ENCODE peak calls at places on chromosomes 1 and 21, in five cellular contexts. P is PC-3; W is GM12865; V is activated naive CD4-positive, alpha-beta T cell treated with Interleukin-2 at 50 U/mL for 16 hours; O is GOT3. L is an unnamed sample.

GRCh38 chr1:67336783-67337182 is 29.1 kb downstream of the IL12RB2 start:
- DNase-seq in P (no peak), W (no peak), V (peak; percentile 27), O (no peak), L (no peak)

GRCh38 chr1:169363046-169363756 is 4.4 kb downstream of the NME7 start:
- DNase-seq in P (peak; percentile 96), W (peak; percentile 52), V (peak; percentile 47), O (no peak), L (peak; percentile 90)

GRCh38 chr21:41878831-41879189 is 334 bp downstream of the PRDM15 start:
- DNase-seq in P (peak; percentile 77), W (peak; percentile 91), V (peak; percentile 82), O (no peak), L (peak; percentile 80)

GRCh38 chr1:15684468-15685283 is 556 bp downstream of the PLEKHM2 start:
- DNase-seq in P (no peak), W (peak; percentile 48), V (peak; percentile 40), O (no peak), L (peak; percentile 34)

GRCh38 chr1:204621391-204621790 is 64.1 kb downstream of the LRRN2 start:
- DNase-seq in P (peak; percentile 99), W (no peak), V (no peak), O (no peak), L (peak; percentile 55)

GRCh38 chr1:177185209-177185608 is 14.5 kb downstream of the BRINP2 start:
- DNase-seq in P (peak; percentile 52), W (no peak), V (no peak), O (no peak), L (peak; percentile 17)

GRCh38 chr1:205971082-205971481 is 27.8 kb upstream of the SLC26A9 start:
- DNase-seq in P (no peak), W (no peak), V (no peak), O (no peak), L (peak; percentile 19)

GRCh38 chr1:52145137-52145536 is 3.2 kb downstream of the ZFYVE9 start:
- DNase-seq in P (no peak), W (no peak), V (no peak), O (no peak), L (peak; percentile 29)

GRCh38 chr1:234214911-234215892 is 158.1 kb upstream of the COA6 start:
- DNase-seq in P (no peak), W (no peak), V (no peak), O (no peak), L (peak; percentile 42)

GRCh38 chr1:12078938-12079861 is 16.1 kb downstream of the TNFRSF8 start:
- DNase-seq in P (peak; percentile 59), W (peak; percentile 90), V (peak; percentile 59), O (no peak), L (peak; percentile 39)

GRCh38 chr1:27536004-27536757 is 46.2 kb upstream of the WASF2 start:
- DNase-seq in P (no peak), W (no peak), V (no peak), O (no peak), L (no peak)

GRCh38 chr1:65207317-65207716 is 59.3 kb downstream of the AK4 start:
- DNase-seq in P (no peak), W (peak; percentile 56), V (no peak), O (no peak), L (peak; percentile 21)

GRCh38 chr1:55702064-55702463 is 486.9 kb upstream of the USP24 start:
- DNase-seq in P (peak; percentile 54), W (peak; percentile 29), V (no peak), O (no peak), L (peak; percentile 40)

GRCh38 chr1:37999434-38000232 is 5.7 kb downstream of the FHL3 start:
- DNase-seq in P (peak; percentile 34), W (no peak), V (no peak), O (no peak), L (peak; percentile 83)

GRCh38 chr1:226404063-226404903 is 3.6 kb downstream of the PARP1 start:
- DNase-seq in P (peak; percentile 18), W (no peak), V (no peak), O (no peak), L (peak; percentile 25)

GRCh38 chr1:247301176-247301540 is 30.5 kb downstream of the ZNF496 start:
- DNase-seq in P (no peak), W (no peak), V (no peak), O (no peak), L (no peak)

GRCh38 chr1:1318131-1318652 is 6.3 kb downstream of the INTS11 start:
- DNase-seq in P (peak; percentile 99), W (no peak), V (no peak), O (no peak), L (peak; percentile 89)

GRCh38 chr1:204760350-204761134 is 75.0 kb upstream of the LRRN2 start:
- DNase-seq in P (peak; percentile 32), W (no peak), V (no peak), O (no peak), L (no peak)

GRCh38 chr1:219159946-219160645 is 13.6 kb upstream of the LYPLAL1 start:
- DNase-seq in P (peak; percentile 48), W (peak; percentile 64), V (no peak), O (no peak), L (no peak)

GRCh38 chr1:233253231-233254038 is 42.1 kb downstream of the PCNX2 start:
- DNase-seq in P (no peak), W (no peak), V (no peak), O (no peak), L (peak; percentile 59)

GRCh38 chr1:119141020-119141424 is 569 bp upstream of the WARS2 start:
- DNase-seq in P (peak; percentile 43), W (peak; percentile 56), V (peak; percentile 41), O (no peak), L (peak; percentile 27)

GRCh38 chr1:47997289-47998200 is at the start of gene TRABD2B:
- DNase-seq in P (peak; percentile 84), W (peak; percentile 66), V (peak; percentile 61), O (peak; percentile 53), L (peak; percentile 86)

GRCh38 chr1:19640363-19641316 is 3.5 kb upstream of the NBL1 start:
- DNase-seq in P (peak; percentile 56), W (no peak), V (no peak), O (no peak), L (peak; percentile 81)

GRCh38 chr21:17501107-17502006 is 11.5 kb upstream of the CXADR start:
- DNase-seq in P (peak; percentile 77), W (no peak), V (no peak), O (no peak), L (no peak)

GRCh38 chr1:47996406-47997226 is 569 bp downstream of the TRABD2B start:
- DNase-seq in P (no peak), W (no peak), V (no peak), O (no peak), L (peak; percentile 51)

GRCh38 chr1:15804060-15804459 is 3.4 kb downstream of the UQCRHL start:
- DNase-seq in P (no peak), W (no peak), V (no peak), O (no peak), L (no peak)

GRCh38 chr1:7000720-7001119 is 215.5 kb downstream of the CAMTA1 start:
- DNase-seq in P (no peak), W (peak; percentile 29), V (no peak), O (no peak), L (no peak)

GRCh38 chr1:53663525-53664300 is 75.3 kb downstream of the GLIS1 start:
- DNase-seq in P (no peak), W (no peak), V (no peak), O (no peak), L (no peak)

GRCh38 chr1:75233302-75233929 is 99.2 kb downstream of the LHX8 start:
- DNase-seq in P (peak; percentile 64), W (peak; percentile 41), V (no peak), O (no peak), L (peak; percentile 53)

GRCh38 chr21:37582613-37583012 is 216.0 kb downstream of the DYRK1A start:
- DNase-seq in P (peak; percentile 68), W (peak; percentile 50), V (no peak), O (no peak), L (peak; percentile 45)

GRCh38 chr21:30629173-30629572 is 5.8 kb upstream of the KRTAP20-2 start:
- DNase-seq in P (no peak), W (no peak), V (no peak), O (no peak), L (no peak)

GRCh38 chr1:65525297-65526048 is 105.0 kb downstream of the LEPR start:
- DNase-seq in P (no peak), W (no peak), V (no peak), O (no peak), L (no peak)

GRCh38 chr1:5485968-5486665 is 506.1 kb downstream of the NPHP4 start:
- DNase-seq in P (no peak), W (no peak), V (no peak), O (no peak), L (no peak)

GRCh38 chr1:98981917-98982513 is 22.6 kb downstream of the PLPPR5 start:
- DNase-seq in P (peak; percentile 89), W (no peak), V (no peak), O (no peak), L (peak; percentile 37)

GRCh38 chr1:208000504-208000903 is 89.6 kb upstream of the CD34 start:
- DNase-seq in P (peak; percentile 30), W (no peak), V (no peak), O (no peak), L (no peak)

GRCh38 chr1:2803931-2804627 is 2.6 kb upstream of the TTC34 start:
- DNase-seq in P (no peak), W (no peak), V (no peak), O (no peak), L (no peak)